ENCODE peak calls at places on chromosomes 7 and 10, in four cellular contexts. L is H1, U is A549, M is K562. Q is an unnamed sample.

GRCh38 chr10:79431422-79431821 is 14.0 kb downstream of the ZCCHC24 start:
- DNase-seq in M (no peak), U (no peak), L (no peak), Q (no peak)

GRCh38 chr7:30917216-30917893 is 5.7 kb downstream of the AQP1 start:
- DNase-seq in U (no peak), M (no peak), L (no peak), Q (no peak)

GRCh38 chr7:119713606-119714005 is 559.4 kb upstream of the KCND2 start:
- DNase-seq in L (no peak), U (no peak), M (no peak), Q (no peak)

GRCh38 chr10:47249881-47250280 is 50.1 kb upstream of the GDF10 start:
- DNase-seq in M (no peak), L (no peak), U (no peak), Q (no peak)

GRCh38 chr10:90930070-90930837 is 9.4 kb upstream of the ANKRD1 start:
- DNase-seq in L (no peak), M (no peak), U (peak), Q (peak)

GRCh38 chr7:56256108-56256507 is 139.9 kb upstream of the NUPR2 start:
- DNase-seq in U (no peak), M (no peak), L (no peak), Q (no peak)

GRCh38 chr7:54933610-54934009 is 85.2 kb upstream of the EGFR start:
- DNase-seq in M (no peak), L (no peak), U (no peak), Q (no peak)

GRCh38 chr7:80468931-80469714 is 42.7 kb downstream of the GNAT3 start:
- DNase-seq in U (no peak), M (no peak), L (no peak), Q (no peak)

GRCh38 chr10:132588301-132589013 is 50.9 kb downstream of the INPP5A start:
- DNase-seq in U (no peak), M (no peak), L (no peak), Q (no peak)
- TF ChIP-seq RNF2 in U (no peak), M (no peak), L (no peak), Q (no peak)

GRCh38 chr10:11783558-11783865 is 39.6 kb upstream of the PROSER2 start:
- DNase-seq in L (no peak), M (no peak), U (no peak), Q (no peak)

GRCh38 chr10:11781114-11781513 is 38.9 kb downstream of the ECHDC3 start:
- DNase-seq in U (no peak), L (no peak), M (no peak), Q (no peak)

GRCh38 chr10:11787846-11788245 is 35.3 kb upstream of the PROSER2 start:
- DNase-seq in U (no peak), M (no peak), L (no peak), Q (no peak)

GRCh38 chr10:11787374-11787773 is 35.8 kb upstream of the PROSER2 start:
- DNase-seq in U (no peak), L (no peak), M (no peak), Q (no peak)

GRCh38 chr10:11782793-11783557 is 40.2 kb upstream of the PROSER2 start:
- DNase-seq in M (peak), U (peak), L (no peak), Q (peak)
- TF ChIP-seq RNF2 in M (no peak), U (no peak), L (no peak), Q (no peak)

DNA sequence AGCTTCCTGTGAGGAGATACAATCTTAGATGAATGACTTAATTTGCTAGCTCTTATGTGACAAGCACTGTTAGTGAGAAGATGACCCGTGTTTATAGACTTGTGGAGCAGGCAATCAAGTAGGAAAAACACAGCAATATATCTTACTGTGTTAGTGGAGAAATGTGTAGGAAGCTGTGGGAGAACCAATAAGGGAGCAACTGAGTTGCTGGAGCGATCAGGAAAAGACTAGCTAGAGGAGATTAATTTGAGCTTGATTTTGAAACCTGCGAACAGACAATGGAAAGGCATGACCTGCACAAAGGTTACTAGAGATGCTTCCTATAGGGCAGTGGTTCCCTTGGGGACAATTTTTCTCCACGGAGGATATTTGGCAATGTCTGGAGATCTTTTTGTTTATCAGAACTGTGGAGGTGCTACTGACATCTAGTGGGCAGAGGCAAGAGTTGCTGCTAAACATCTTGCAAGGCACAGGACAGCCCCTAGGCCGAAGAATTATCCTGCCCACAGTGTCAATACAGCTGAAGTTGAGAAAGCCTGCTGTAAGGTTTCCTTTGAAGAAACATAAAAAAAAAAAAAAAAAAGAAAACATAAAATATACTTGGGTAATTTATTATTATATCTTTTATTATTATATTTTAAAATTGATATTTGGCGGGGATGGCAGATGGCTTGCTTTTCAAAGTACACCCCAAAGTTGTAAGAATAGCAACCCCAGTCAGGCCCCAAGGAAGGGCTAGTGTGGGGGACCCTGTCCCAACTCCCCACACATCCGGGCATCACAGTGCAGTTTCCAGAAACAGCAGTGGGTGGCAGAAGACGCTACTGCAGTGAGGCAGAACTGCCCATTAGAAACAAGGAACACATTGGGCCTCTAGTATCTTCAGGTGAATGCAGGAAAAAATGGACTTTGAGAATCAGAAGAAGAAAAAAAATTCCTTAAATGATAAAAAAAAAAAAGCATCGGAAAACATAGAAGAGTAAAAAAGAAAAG is 481.5 kb downstream of the SH2D4B start:
- DNase-seq in L (peak), U (peak), M (peak), Q (peak)
- TF ChIP-seq RNF2 in L (no peak), U (no peak), M (no peak), Q (no peak)

GRCh38 chr10:24938525-24938924 is 13.9 kb downstream of the PRTFDC1 start:
- DNase-seq in U (no peak), M (no peak), L (no peak), Q (no peak)
- TF ChIP-seq RNF2 in U (no peak), M (no peak), L (no peak), Q (no peak)

GRCh38 chr7:46847126-46847525 is 734.8 kb downstream of the TNS3 start:
- DNase-seq in L (no peak), M (no peak), U (no peak), Q (no peak)

GRCh38 chr7:46844486-46844885 is 737.4 kb downstream of the TNS3 start:
- DNase-seq in M (no peak), L (no peak), U (no peak), Q (no peak)

GRCh38 chr7:46850563-46851325 is 731.2 kb downstream of the TNS3 start:
- DNase-seq in U (no peak), L (no peak), M (no peak), Q (no peak)

GRCh38 chr7:46852795-46853194 is 729.1 kb downstream of the TNS3 start:
- DNase-seq in L (no peak), U (no peak), M (no peak), Q (no peak)

GRCh38 chr7:46848944-46849343 is 733.0 kb downstream of the TNS3 start:
- DNase-seq in U (no peak), L (no peak), M (no peak), Q (no peak)
- TF ChIP-seq RNF2 in U (no peak), L (no peak), M (no peak), Q (no peak)

GRCh38 chr7:208128-208673 is 15.8 kb downstream of the FAM20C start:
- DNase-seq in U (no peak), L (no peak), M (no peak), Q (no peak)

GRCh38 chr7:209846-210245 is 17.5 kb downstream of the FAM20C start:
- DNase-seq in M (no peak), U (no peak), L (no peak), Q (no peak)

GRCh38 chr7:207418-208127 is 15.2 kb downstream of the FAM20C start:
- DNase-seq in U (no peak), L (no peak), M (no peak), Q (no peak)

GRCh38 chr7:209416-209815 is 17.0 kb downstream of the FAM20C start:
- DNase-seq in M (no peak), L (no peak), U (no peak), Q (no peak)

DNA sequence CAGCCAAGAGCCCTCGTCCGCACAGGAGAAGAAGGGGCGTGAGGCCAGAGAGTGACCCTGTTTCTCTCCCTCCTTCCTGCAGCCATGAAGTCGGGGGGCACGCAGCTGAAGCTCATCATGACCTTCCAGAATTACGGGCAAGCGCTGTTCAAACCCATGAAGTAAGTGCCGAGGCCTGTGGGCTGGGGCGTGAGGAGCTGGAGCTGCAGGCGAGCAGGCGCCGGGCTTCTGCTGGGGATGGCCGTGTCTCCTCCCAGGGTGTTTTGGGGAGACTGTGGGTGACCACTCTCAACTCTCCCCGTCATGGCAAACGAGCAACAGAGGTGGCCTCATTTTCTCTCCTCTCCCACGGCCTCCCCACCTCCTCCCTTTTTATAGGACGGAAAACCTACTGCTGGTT is 16.4 kb downstream of the FAM20C start:
- DNase-seq in U (no peak), M (no peak), L (no peak), Q (no peak)
- TF ChIP-seq RNF2 in U (no peak), M (no peak), L (no peak), Q (no peak)

Q was measured in HepG2.